ENCODE peak calls at places on chromosomes 1 and 21, in four cellular contexts. C is neural progenitor cell, Z is GM20000, M is heart right ventricle. G is an unnamed sample.

GRCh38 chr1:9701661-9702060 is 50.1 kb downstream of the PIK3CD start:
- DNase-seq in C (no peak), Z (no peak), M (no peak), G (no peak)

GRCh38 chr1:44717653-44718052 is 13.3 kb downstream of the RNU5D-1 start:
- DNase-seq in C (no peak), Z (no peak), M (no peak), G (no peak)

GRCh38 chr1:230632273-230632873 is 9.9 kb upstream of the COG2 start:
- DNase-seq in C (peak), Z (no peak), M (no peak), G (peak)

GRCh38 chr1:114607223-114607622 is 25.8 kb upstream of the BCAS2 start:
- DNase-seq in C (no peak), Z (no peak), M (no peak), G (peak)

GRCh38 chr21:36076878-36077658 is 7.2 kb downstream of the CBR1 start:
- DNase-seq in C (no peak), Z (peak), M (no peak), G (no peak)

GRCh38 chr1:34843392-34844251 is 15.9 kb downstream of the SMIM12 start:
- DNase-seq in C (peak), Z (no peak), M (no peak), G (no peak)

GRCh38 chr1:19435851-19436465 is 49.4 kb downstream of the CAPZB start:
- DNase-seq in C (no peak), Z (no peak), M (no peak), G (no peak)

GRCh38 chr1:33246171-33246570 is 10.1 kb upstream of the ZNF362 start:
- DNase-seq in C (no peak), Z (no peak), M (no peak), G (no peak)

GRCh38 chr1:91803847-91804545 is 82.0 kb downstream of the TGFBR3 start:
- DNase-seq in C (no peak), Z (peak), M (no peak), G (no peak)

GRCh38 chr1:213783898-213784297 is 203.9 kb upstream of the PROX1 start:
- DNase-seq in C (no peak), Z (no peak), M (no peak), G (no peak)

GRCh38 chr21:44918107-44918470 is 2.6 kb downstream of the ITGB2 start:
- DNase-seq in C (no peak), Z (no peak), M (no peak), G (no peak)

GRCh38 chr1:10065344-10065685 is 32.6 kb downstream of the UBE4B start:
- DNase-seq in C (peak), Z (no peak), M (peak), G (no peak)

GRCh38 chr1:6538958-6539357 is 15.4 kb downstream of the NOL9 start:
- DNase-seq in C (no peak), Z (no peak), M (no peak), G (no peak)

GRCh38 chr1:19758227-19758830 is 41.4 kb downstream of the TMCO4 start:
- DNase-seq in C (peak), Z (no peak), M (no peak), G (no peak)

GRCh38 chr1:233316473-233316872 is 11.1 kb upstream of the MAP3K21 start:
- DNase-seq in C (no peak), Z (no peak), M (no peak), G (no peak)

GRCh38 chr1:185016880-185017279 is 28.5 kb upstream of the RNF2 start:
- DNase-seq in C (no peak), Z (no peak), M (no peak), G (no peak)

GRCh38 chr1:183166439-183166838 is 19.6 kb upstream of the LAMC2 start:
- DNase-seq in C (no peak), Z (no peak), M (no peak), G (no peak)

GRCh38 chr1:27615346-27616004 is 11.5 kb upstream of the AHDC1 start:
- DNase-seq in C (no peak), Z (no peak), M (no peak), G (no peak)

GRCh38 chr1:15313012-15313411 is 66.0 kb downstream of the FHAD1 start:
- DNase-seq in C (no peak), Z (no peak), M (no peak), G (no peak)

GRCh38 chr1:43042773-43043470 is 84.3 kb upstream of the SLC2A1 start:
- DNase-seq in C (no peak), Z (no peak), M (no peak), G (no peak)

GRCh38 chr21:17915976-17916375 is 96.8 kb upstream of the C21orf91 start:
- DNase-seq in C (no peak), Z (no peak), M (no peak), G (no peak)

GRCh38 chr1:110196917-110197782 is 13.0 kb upstream of the KCNC4 start:
- DNase-seq in C (peak), Z (peak), M (no peak), G (no peak)

GRCh38 chr1:2607681-2608041 is 21.1 kb downstream of the PRXL2B start:
- DNase-seq in C (no peak), Z (no peak), M (peak), G (no peak)

GRCh38 chr1:229354226-229354625 is 11.4 kb upstream of the CCSAP start:
- DNase-seq in C (no peak), Z (no peak), M (no peak), G (no peak)

GRCh38 chr1:125064481-125064880 is 3879.7 kb downstream of the SRGAP2C start:
- DNase-seq in C (no peak), Z (no peak), M (no peak), G (no peak)

GRCh38 chr21:34803792-34804440 is 135.1 kb downstream of the CLIC6 start:
- DNase-seq in C (no peak), Z (no peak), M (no peak), G (no peak)
- TF ChIP-seq CTCF in C (no peak), Z (no peak), M (no peak), G (no peak)

GRCh38 chr1:245129321-245129720 is 25.5 kb upstream of the KIF26B start:
- DNase-seq in C (no peak), Z (no peak), M (no peak), G (no peak)
- TF ChIP-seq CTCF in C (no peak), Z (no peak), M (no peak), G (no peak)

GRCh38 chr1:165144757-165145397 is 211.6 kb downstream of the LMX1A start:
- DNase-seq in C (peak), Z (peak), M (peak), G (peak)

GRCh38 chr1:165137551-165138316 is 218.8 kb downstream of the LMX1A start:
- DNase-seq in C (no peak), Z (no peak), M (no peak), G (no peak)

GRCh38 chr1:165147799-165148198 is 208.7 kb downstream of the LMX1A start:
- DNase-seq in C (no peak), Z (no peak), M (no peak), G (no peak)

GRCh38 chr1:165138960-165139359 is 217.6 kb downstream of the LMX1A start:
- DNase-seq in C (no peak), Z (no peak), M (no peak), G (no peak)

DNA sequence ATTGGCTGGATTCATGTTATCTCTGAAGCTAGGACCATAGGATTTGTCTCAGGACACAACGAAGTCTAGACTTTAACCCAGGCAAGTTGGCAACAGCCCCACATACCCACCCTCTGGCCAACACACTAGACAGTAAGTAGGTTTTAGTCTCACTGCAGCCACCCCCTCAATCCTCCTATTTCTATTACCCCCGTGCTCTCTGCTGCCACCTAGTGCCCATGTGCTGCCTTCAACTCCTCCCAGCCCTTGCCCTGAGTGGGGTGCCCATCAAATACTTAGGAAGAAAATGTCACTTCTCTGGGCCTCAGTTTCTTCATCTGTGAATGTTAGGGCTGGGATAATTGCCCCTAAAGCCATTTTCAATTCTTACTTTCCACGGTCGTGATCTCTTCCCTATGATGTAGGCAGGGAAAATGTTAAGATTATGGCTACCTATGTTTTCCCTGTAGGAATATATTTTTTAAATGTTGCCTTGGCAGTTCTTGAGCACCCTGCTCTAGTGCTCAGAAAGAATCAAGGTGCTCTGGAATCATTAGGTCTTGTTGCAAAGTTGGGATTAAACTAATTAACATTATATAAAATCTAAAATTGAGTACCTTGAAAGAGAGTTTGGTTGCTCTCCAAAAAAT is 213.0 kb downstream of the LMX1A start:
- DNase-seq in C (peak), Z (peak), M (no peak), G (no peak)
- TF ChIP-seq CTCF in C (peak), Z (peak), M (peak), G (peak)

DNA sequence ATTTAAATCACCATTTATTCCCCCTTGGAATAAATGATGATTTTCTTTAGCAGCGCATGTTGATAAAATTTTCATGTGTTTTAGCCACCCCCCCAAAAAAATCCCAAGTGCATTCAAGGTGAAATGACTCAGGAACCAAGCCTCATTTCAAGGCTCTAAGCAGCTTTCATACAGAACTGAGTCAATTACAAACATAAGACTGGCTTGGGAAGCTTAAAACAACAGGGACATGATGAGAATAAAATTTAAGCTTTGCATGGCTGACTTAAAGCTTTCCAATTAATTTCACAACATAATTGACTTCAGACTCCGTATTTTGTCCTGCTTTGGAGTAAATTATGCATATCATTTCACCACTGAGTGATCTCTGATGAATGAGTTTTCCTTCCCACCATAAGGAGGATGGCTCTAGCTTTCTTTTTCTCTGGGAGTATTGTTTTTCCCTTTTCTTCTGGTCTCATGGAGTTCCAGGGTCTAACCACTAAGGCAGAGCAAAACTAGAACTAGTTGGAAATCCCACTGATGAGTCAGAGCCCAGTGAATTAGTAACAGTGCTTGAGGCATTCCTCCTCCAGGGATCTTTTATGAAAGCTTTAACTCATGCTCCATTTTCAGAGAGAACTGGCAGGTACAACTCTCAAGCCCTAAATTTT is 72.8 kb downstream of the XCL2 start:
- DNase-seq in C (no peak), Z (no peak), M (no peak), G (no peak)
- TF ChIP-seq CTCF in C (no peak), Z (no peak), M (no peak), G (no peak)

DNA sequence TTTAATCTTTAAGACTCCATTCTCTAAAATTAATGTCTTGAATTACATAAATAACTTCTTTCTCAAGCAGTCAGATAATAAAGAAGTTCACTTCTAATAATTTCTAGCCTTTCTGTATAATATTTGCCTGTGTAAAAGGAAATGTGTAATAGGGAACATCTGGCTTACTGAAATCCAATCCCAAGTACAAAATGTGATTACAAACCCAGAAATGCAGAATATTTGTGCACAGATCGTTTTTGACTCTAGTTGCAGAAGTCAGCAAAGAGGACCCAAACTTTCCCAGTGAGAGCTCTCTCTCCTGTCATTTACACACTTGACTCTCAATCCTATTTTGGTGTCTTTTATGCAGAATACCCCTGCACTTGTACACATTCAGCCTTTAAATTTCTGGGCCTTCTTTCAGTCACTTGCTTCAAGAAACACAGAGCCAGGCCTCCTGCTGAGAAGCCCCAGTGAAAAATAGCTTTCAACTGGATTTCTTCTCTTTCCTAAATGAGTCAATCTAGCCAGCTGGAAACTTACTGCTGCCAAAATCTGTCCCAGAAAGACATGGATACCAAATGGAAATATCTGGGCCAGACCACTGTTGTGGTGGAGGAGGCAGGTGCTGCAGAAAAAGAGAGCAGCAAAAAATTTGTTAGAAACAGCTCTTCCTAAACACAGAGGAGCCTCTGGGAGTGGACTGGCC is 68.5 kb upstream of the ADAM30 start:
- DNase-seq in C (no peak), Z (no peak), M (peak), G (no peak)
- TF ChIP-seq CTCF in C (no peak), Z (no peak), M (no peak), G (no peak)

GRCh38 chr1:48917901-48918603 is 141.4 kb upstream of the BEND5 start:
- DNase-seq in C (no peak), Z (no peak), M (no peak), G (no peak)

GRCh38 chr1:48920741-48921330 is 144.1 kb upstream of the BEND5 start:
- DNase-seq in C (no peak), Z (no peak), M (no peak), G (no peak)

GRCh38 chr1:48917070-48917454 is 140.4 kb upstream of the BEND5 start:
- DNase-seq in C (no peak), Z (no peak), M (no peak), G (no peak)

DNA sequence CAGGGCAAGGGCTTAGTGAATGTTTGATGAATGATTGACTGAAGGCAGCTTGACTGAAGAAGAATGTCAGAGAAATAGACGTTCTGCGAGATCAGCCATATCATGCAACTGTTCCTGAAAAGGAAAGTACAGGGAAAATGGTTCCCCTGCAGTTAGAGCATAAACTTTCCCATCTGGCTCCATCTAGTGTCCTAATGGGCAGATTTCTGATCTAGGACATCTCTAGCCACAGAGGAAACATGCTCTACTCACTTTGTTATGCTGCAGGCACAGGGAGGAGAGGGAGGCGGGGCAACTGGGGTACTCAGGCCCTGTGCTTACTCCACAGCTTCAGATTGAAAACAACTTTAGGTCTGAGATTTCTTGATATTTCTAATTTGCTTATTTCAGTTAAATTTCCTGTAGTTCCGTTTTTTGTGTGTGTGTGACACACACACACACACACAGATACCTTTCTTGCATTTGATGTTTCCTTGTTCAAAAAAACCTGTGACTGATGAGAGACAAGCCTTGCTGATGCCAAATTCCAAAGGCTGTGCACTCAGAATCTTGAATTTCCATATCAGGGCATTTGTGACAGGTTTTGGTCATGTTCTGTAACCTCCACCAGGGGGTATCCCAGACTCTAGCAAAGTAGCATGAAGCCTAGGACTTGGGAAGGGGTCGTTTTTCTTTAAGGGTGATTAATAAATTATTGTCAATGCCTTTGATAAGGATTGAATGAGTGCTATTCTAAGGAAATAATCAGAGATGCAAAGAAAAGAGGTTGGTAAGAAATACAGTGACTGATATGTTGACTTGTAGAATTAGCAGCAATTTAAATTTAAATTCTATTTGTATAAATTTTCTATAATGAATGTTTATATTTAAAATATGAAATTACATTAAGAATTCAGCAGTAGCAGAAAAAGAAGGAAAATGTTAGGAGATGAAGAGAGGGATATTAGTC is 139.7 kb upstream of the BEND5 start:
- DNase-seq in C (peak), Z (no peak), M (no peak), G (no peak)
- TF ChIP-seq CTCF in C (peak), Z (no peak), M (peak), G (peak)

G was measured in LNCaP clone FGC.